ENCODE peak calls at places on chromosomes 7 and 10, in ten cellular contexts. F is HCT116, U is brain microvascular endothelial cell, K is PC-9, R is BJ, M is GM23338, D is colonic mucosa, Q is HAP-1, S is fibroblast of lung, J is neuronal stem cell. V is an unnamed sample. For H3K27me3, the result is how much of the 10 kb centered on the place peaks cover.

GRCh38 chr7:99128076-99128950 is 15.6 kb downstream of the SMURF1 start:
- DNase-seq in F (no peak), U (peak), K (peak), R (no peak), M (no peak), D (no peak), Q (no peak), S (no peak), J (no peak), V (no peak)

GRCh38 chr10:115043719-115044118 is 49.4 kb upstream of the ATRNL1 start:
- DNase-seq in F (no peak), U (no peak), K (no peak), R (no peak), M (no peak), D (no peak), Q (no peak), S (no peak), J (no peak), V (no peak)

GRCh38 chr10:6503171-6503570 is 76.9 kb downstream of the PRKCQ start:
- DNase-seq in F (no peak), U (no peak), K (no peak), R (no peak), M (no peak), D (no peak), Q (no peak), S (no peak), J (no peak), V (no peak)

GRCh38 chr10:52571018-52571417 is 201.6 kb downstream of the MBL2 start:
- DNase-seq in F (no peak), U (no peak), K (no peak), R (peak), M (no peak), D (no peak), Q (no peak), S (no peak), J (no peak), V (no peak)

GRCh38 chr10:43137701-43137970 is 609 bp upstream of the CSGALNACT2 start:
- DNase-seq in F (no peak), U (peak), K (no peak), R (no peak), M (peak), D (peak), Q (peak), S (peak), J (peak), V (peak)

GRCh38 chr10:70317272-70317942 is 33.6 kb upstream of the NPFFR1 start:
- DNase-seq in F (no peak), U (no peak), K (no peak), R (no peak), M (no peak), D (no peak), Q (no peak), S (no peak), J (no peak), V (no peak)

GRCh38 chr7:55438085-55438764 is 73.1 kb downstream of the LANCL2 start:
- DNase-seq in F (no peak), U (no peak), K (no peak), R (no peak), M (no peak), D (no peak), Q (no peak), S (no peak), J (no peak), V (no peak)

GRCh38 chr7:149310113-149310836 is 48.3 kb downstream of the ZNF783 start:
- DNase-seq in F (peak), U (peak), K (peak), R (peak), M (peak), D (no peak), Q (no peak), S (peak), J (no peak), V (no peak)

GRCh38 chr10:118324140-118324539 is 18.0 kb downstream of the FAM204A start:
- DNase-seq in F (no peak), U (no peak), K (no peak), R (no peak), M (no peak), D (no peak), Q (no peak), S (no peak), J (no peak), V (no peak)

GRCh38 chr7:99386584-99387238 is 12.2 kb downstream of the ARPC1B start:
- DNase-seq in F (no peak), U (no peak), K (no peak), R (no peak), M (peak), D (no peak), Q (peak), S (no peak), J (no peak), V (no peak)

GRCh38 chr10:44908071-44908709 is 2.9 kb upstream of the TMEM72 start:
- DNase-seq in F (no peak), U (peak), K (no peak), R (no peak), M (peak), D (no peak), Q (no peak), S (peak), J (no peak), V (no peak)

GRCh38 chr10:44978570-44979280 is at the start of gene DEPP1:
- DNase-seq in F (peak), U (peak), K (peak), R (peak), M (peak), D (peak), Q (peak), S (peak), J (no peak), V (no peak)

GRCh38 chr7:140901946-140902304 is 22.8 kb downstream of the BRAF start:
- DNase-seq in F (no peak), U (no peak), K (no peak), R (no peak), M (no peak), D (no peak), Q (no peak), S (no peak), J (no peak), V (no peak)

GRCh38 chr7:73742753-73743641 is 4.4 kb upstream of the ABHD11 start:
- DNase-seq in F (peak), U (no peak), K (peak), R (no peak), M (peak), D (peak), Q (peak), S (no peak), J (peak), V (no peak)

GRCh38 chr7:102874166-102874829 is 38.5 kb upstream of the LRRC17 start:
- DNase-seq in F (peak), U (peak), K (peak), R (no peak), M (no peak), D (no peak), Q (no peak), S (peak), J (no peak), V (no peak)

GRCh38 chr7:43362652-43363428 is 220.1 kb upstream of the STK17A start:
- DNase-seq in F (no peak), U (no peak), K (no peak), R (peak), M (no peak), D (no peak), Q (peak), S (no peak), J (no peak), V (no peak)

GRCh38 chr10:125265579-125265955 is 105.2 kb upstream of the CTBP2 start:
- DNase-seq in F (no peak), U (no peak), K (no peak), R (peak), M (no peak), D (no peak), Q (no peak), S (peak), J (no peak), V (no peak)

GRCh38 chr7:6505685-6506559 is 45.3 kb downstream of the GRID2IP start:
- DNase-seq in F (no peak), U (no peak), K (no peak), R (no peak), M (no peak), D (no peak), Q (no peak), S (no peak), J (no peak), V (no peak)

DNA sequence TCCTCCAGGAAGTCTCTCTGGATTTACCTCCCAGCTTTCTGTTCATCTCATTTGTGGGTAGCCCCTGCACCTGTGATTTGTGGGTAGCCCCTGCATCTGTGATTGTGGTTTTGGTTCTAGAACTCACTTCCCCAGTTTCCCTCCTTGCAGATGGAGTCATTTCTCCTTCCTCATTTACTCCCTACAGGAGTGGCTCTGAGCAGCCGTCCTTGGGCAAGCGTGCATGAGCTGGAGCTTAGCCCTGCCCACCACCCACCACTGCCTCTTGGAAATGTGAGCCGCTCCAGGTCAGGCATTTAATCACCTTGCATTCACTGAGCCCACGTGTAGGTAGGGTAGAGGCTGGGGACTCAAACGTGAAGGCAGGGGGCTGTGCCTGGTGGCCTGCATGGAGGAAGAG is 8.2 kb downstream of the COL26A1 start:
- DNase-seq in F (no peak), U (no peak), K (no peak), R (no peak), M (no peak), D (no peak), Q (no peak), S (no peak), J (no peak), V (no peak)
- H3K27me3 ChIP-seq in F (under half), U (under half), K (under half), R (under half), M (under half), D (under half), Q (under half), S (under half), J (under half), V (under half)

GRCh38 chr7:101177644-101178043 is 2.4 kb downstream of the NAT16 start:
- DNase-seq in F (no peak), U (no peak), K (no peak), R (no peak), M (no peak), D (no peak), Q (no peak), S (no peak), J (no peak), V (no peak)
- H3K27me3 ChIP-seq in F (under half), U (half or more), K (under half), R (half or more), M (half or more), D (half or more), Q (under half), S (half or more), J (half or more), V (half or more)

GRCh38 chr7:155489158-155489840 is 31.4 kb downstream of the EN2 start:
- DNase-seq in F (no peak), U (no peak), K (no peak), R (no peak), M (no peak), D (no peak), Q (no peak), S (no peak), J (no peak), V (no peak)
- H3K27me3 ChIP-seq in F (under half), U (under half), K (half or more), R (under half), M (half or more), D (under half), Q (under half), S (under half), J (under half), V (under half)

GRCh38 chr7:96987719-96988118 is 17.6 kb upstream of the DLX6 start:
- DNase-seq in F (no peak), U (no peak), K (no peak), R (no peak), M (no peak), D (no peak), Q (no peak), S (no peak), J (no peak), V (no peak)
- H3K27me3 ChIP-seq in F (half or more), U (under half), K (under half), R (under half), M (half or more), D (under half), Q (under half), S (under half), J (half or more), V (under half)